ENCODE peak calls at places on chromosomes 2 and 18, in five cellular contexts. O, E, S, W and P are unnamed samples.

GRCh38 chr18:48693625-48694262 is 154.9 kb downstream of the CTIF start:
- DNase-seq in O (no peak), E (no peak), S (no peak), W (no peak), P (no peak)

GRCh38 chr18:77071711-77072292 is 60.8 kb downstream of the MBP start:
- DNase-seq in O (no peak), E (no peak), S (peak), W (no peak), P (no peak)

GRCh38 chr2:203534486-203535077 is 519 bp downstream of the RAPH1 start:
- DNase-seq in O (no peak), E (peak), S (no peak), W (no peak), P (no peak)

GRCh38 chr18:22559414-22560282 is 141.9 kb upstream of the CTAGE1 start:
- DNase-seq in O (peak), E (no peak), S (no peak), W (peak), P (peak)

GRCh38 chr2:192969055-192969454 is 774.3 kb upstream of the TMEFF2 start:
- DNase-seq in O (peak), E (peak), S (no peak), W (no peak), P (no peak)

GRCh38 chr2:228283491-228284171 is 102.1 kb upstream of the SPHKAP start:
- DNase-seq in O (no peak), E (no peak), S (no peak), W (no peak), P (no peak)

GRCh38 chr2:136255648-136256461 is 137.9 kb upstream of the CXCR4 start:
- DNase-seq in O (no peak), E (no peak), S (no peak), W (no peak), P (no peak)

GRCh38 chr2:43774617-43775016 is 778 bp downstream of the DYNC2LI1 start:
- DNase-seq in O (no peak), E (no peak), S (no peak), W (no peak), P (no peak)

GRCh38 chr2:203567786-203568185 is 32.7 kb upstream of the RAPH1 start:
- DNase-seq in O (no peak), E (no peak), S (no peak), W (no peak), P (no peak)

GRCh38 chr2:176643711-176644110 is 374.5 kb downstream of the MTX2 start:
- DNase-seq in O (peak), E (no peak), S (no peak), W (peak), P (peak)

GRCh38 chr2:150438654-150439053 is 48.8 kb downstream of the RND3 start:
- DNase-seq in O (no peak), E (no peak), S (no peak), W (no peak), P (no peak)

GRCh38 chr2:219627105-219628100 is at the start of gene SLC4A3:
- DNase-seq in O (peak), E (peak), S (no peak), W (peak), P (peak)

GRCh38 chr2:96530144-96530430 is 6.5 kb upstream of the ARID5A start:
- DNase-seq in O (no peak), E (no peak), S (no peak), W (no peak), P (peak)